ENCODE peak calls at places on chromosomes 4 and X, in nine cellular contexts. T is stimulated activated CD4-positive, alpha-beta T cell treated with anti-CD3 and anti-CD28 coated beads, Interleukin-4, amount 100 ng/mL, for 4 hours; W is BE2C; N is coronary artery; H is HFF-Myc; C is cardiac fibroblast; A is psoas muscle; Z is bronchial epithelial cell; F is activated T-cell treated with anti-CD3 and anti-CD28 coated beads for 24 hours. L is an unnamed sample.

GRCh38 chrX:78098108-78098507 is 5.9 kb upstream of the PGK1 start:
- DNase-seq in T (no peak), W (no peak), N (no peak), H (no peak), C (no peak), A (no peak), Z (no peak), F (no peak), L (no peak)

GRCh38 chr4:78343682-78344081 is 207.9 kb upstream of the ANXA3 start:
- DNase-seq in T (no peak), W (peak; percentile 24), N (no peak), H (no peak), C (no peak), A (no peak), Z (no peak), F (no peak), L (no peak)

GRCh38 chr4:53682196-53682595 is 90.9 kb upstream of the LNX1 start:
- DNase-seq in T (no peak), W (no peak), N (no peak), H (no peak), C (peak; percentile 81), A (no peak), Z (no peak), F (no peak), L (no peak)

GRCh38 chr4:142130636-142131035 is 494.3 kb downstream of the IL15 start:
- DNase-seq in T (no peak), W (no peak), N (no peak), H (no peak), C (no peak), A (no peak), Z (no peak), F (no peak), L (no peak)

GRCh38 chrX:104482757-104483156 is 83.2 kb upstream of the IL1RAPL2 start:
- DNase-seq in T (no peak), W (no peak), N (no peak), H (no peak), C (peak; percentile 1), A (no peak), Z (peak; percentile 13), F (no peak), L (no peak)

GRCh38 chrX:418927-419729 is 32.4 kb upstream of the PPP2R3B start:
- DNase-seq in T (no peak), W (no peak), N (no peak), H (no peak), C (no peak), A (no peak), Z (no peak), F (no peak), L (no peak)

GRCh38 chr4:79184461-79184860 is 141.4 kb downstream of the NAA11 start:
- DNase-seq in T (no peak), W (no peak), N (no peak), H (no peak), C (no peak), A (no peak), Z (no peak), F (no peak), L (no peak)

GRCh38 chr4:42078184-42078801 is 74.2 kb downstream of the BEND4 start:
- DNase-seq in T (no peak), W (no peak), N (no peak), H (no peak), C (no peak), A (no peak), Z (no peak), F (no peak), L (no peak)

GRCh38 chr4:52862605-52863236 is 604 bp downstream of the RASL11B start:
- DNase-seq in T (no peak), W (no peak), N (no peak), H (no peak), C (no peak), A (no peak), Z (no peak), F (no peak), L (no peak)